ENCODE peak calls at places on chromosomes 6 and 20, in eight cellular contexts. One of them, this sample, is unnamed.

GRCh38 chr6:131958551-131959470 is 7.6 kb upstream of the CCN2 start:
- DNase-seq in fibroblast of lung: peak
- DNase-seq in AG09309: no peak
- DNase-seq in AG04450: no peak
- DNase-seq in CD8-positive, alpha-beta T cell: no peak
- DNase-seq in HFFc6: no peak
- DNase-seq in nephron progenitor cell: no peak
- DNase-seq in CD4-positive, alpha-beta T cell: no peak
- DNase-seq in this sample: no peak

GRCh38 chr6:39778581-39779270 is 13.4 kb upstream of the DAAM2 start:
- DNase-seq in fibroblast of lung: peak
- DNase-seq in AG09309: peak
- DNase-seq in AG04450: no peak
- DNase-seq in CD8-positive, alpha-beta T cell: no peak
- DNase-seq in HFFc6: no peak
- DNase-seq in nephron progenitor cell: no peak
- DNase-seq in CD4-positive, alpha-beta T cell: no peak
- DNase-seq in this sample: no peak

GRCh38 chr6:21423106-21423854 is 170.3 kb upstream of the SOX4 start:
- DNase-seq in fibroblast of lung: no peak
- DNase-seq in AG09309: no peak
- DNase-seq in AG04450: no peak
- DNase-seq in CD8-positive, alpha-beta T cell: no peak
- DNase-seq in HFFc6: no peak
- DNase-seq in nephron progenitor cell: peak
- DNase-seq in CD4-positive, alpha-beta T cell: no peak
- DNase-seq in this sample: no peak

GRCh38 chr6:16409531-16410441 is 171.4 kb downstream of the GMPR start:
- DNase-seq in fibroblast of lung: peak
- DNase-seq in AG09309: no peak
- DNase-seq in AG04450: no peak
- DNase-seq in CD8-positive, alpha-beta T cell: peak
- DNase-seq in HFFc6: peak
- DNase-seq in nephron progenitor cell: peak
- DNase-seq in CD4-positive, alpha-beta T cell: peak
- DNase-seq in this sample: peak

GRCh38 chr20:38680492-38681118 is 43.7 kb upstream of the SLC32A1 start:
- DNase-seq in fibroblast of lung: peak
- DNase-seq in AG09309: no peak
- DNase-seq in AG04450: no peak
- DNase-seq in CD8-positive, alpha-beta T cell: no peak
- DNase-seq in HFFc6: peak
- DNase-seq in nephron progenitor cell: peak
- DNase-seq in CD4-positive, alpha-beta T cell: no peak
- DNase-seq in this sample: no peak

GRCh38 chr6:16854986-16855385 is 93.7 kb upstream of the ATXN1 start:
- DNase-seq in fibroblast of lung: peak
- DNase-seq in AG09309: no peak
- DNase-seq in AG04450: no peak
- DNase-seq in CD8-positive, alpha-beta T cell: no peak
- DNase-seq in HFFc6: peak
- DNase-seq in nephron progenitor cell: no peak
- DNase-seq in CD4-positive, alpha-beta T cell: no peak
- DNase-seq in this sample: peak

GRCh38 chr6:152160346-152160745 is 352.9 kb downstream of the ESR1 start:
- DNase-seq in fibroblast of lung: no peak
- DNase-seq in AG09309: no peak
- DNase-seq in AG04450: no peak
- DNase-seq in CD8-positive, alpha-beta T cell: no peak
- DNase-seq in HFFc6: no peak
- DNase-seq in nephron progenitor cell: no peak
- DNase-seq in CD4-positive, alpha-beta T cell: no peak
- DNase-seq in this sample: peak

GRCh38 chr20:19813839-19814238 is 55.8 kb downstream of the RIN2 start:
- DNase-seq in fibroblast of lung: peak
- DNase-seq in AG09309: no peak
- DNase-seq in AG04450: no peak
- DNase-seq in CD8-positive, alpha-beta T cell: no peak
- DNase-seq in HFFc6: no peak
- DNase-seq in nephron progenitor cell: no peak
- DNase-seq in CD4-positive, alpha-beta T cell: no peak
- DNase-seq in this sample: no peak

GRCh38 chr6:5730586-5731263 is 276.0 kb downstream of the NRN1 start:
- DNase-seq in fibroblast of lung: peak
- DNase-seq in AG09309: peak
- DNase-seq in AG04450: no peak
- DNase-seq in CD8-positive, alpha-beta T cell: no peak
- DNase-seq in HFFc6: no peak
- DNase-seq in nephron progenitor cell: no peak
- DNase-seq in CD4-positive, alpha-beta T cell: no peak
- DNase-seq in this sample: no peak

GRCh38 chr20:59402697-59403096 is 102.3 kb downstream of the EDN3 start:
- DNase-seq in fibroblast of lung: no peak
- DNase-seq in AG09309: no peak
- DNase-seq in AG04450: no peak
- DNase-seq in CD8-positive, alpha-beta T cell: no peak
- DNase-seq in HFFc6: no peak
- DNase-seq in nephron progenitor cell: no peak
- DNase-seq in CD4-positive, alpha-beta T cell: no peak
- DNase-seq in this sample: no peak

GRCh38 chr6:155818698-155819097 is 363.1 kb upstream of the NOX3 start:
- DNase-seq in fibroblast of lung: no peak
- DNase-seq in AG09309: no peak
- DNase-seq in AG04450: no peak
- DNase-seq in CD8-positive, alpha-beta T cell: no peak
- DNase-seq in HFFc6: no peak
- DNase-seq in nephron progenitor cell: no peak
- DNase-seq in CD4-positive, alpha-beta T cell: no peak
- DNase-seq in this sample: no peak

GRCh38 chr6:94350833-94351232 is 931.5 kb upstream of the EPHA7 start:
- DNase-seq in fibroblast of lung: no peak
- DNase-seq in AG09309: no peak
- DNase-seq in AG04450: no peak
- DNase-seq in CD8-positive, alpha-beta T cell: no peak
- DNase-seq in HFFc6: no peak
- DNase-seq in nephron progenitor cell: no peak
- DNase-seq in CD4-positive, alpha-beta T cell: no peak
- DNase-seq in this sample: no peak

DNA sequence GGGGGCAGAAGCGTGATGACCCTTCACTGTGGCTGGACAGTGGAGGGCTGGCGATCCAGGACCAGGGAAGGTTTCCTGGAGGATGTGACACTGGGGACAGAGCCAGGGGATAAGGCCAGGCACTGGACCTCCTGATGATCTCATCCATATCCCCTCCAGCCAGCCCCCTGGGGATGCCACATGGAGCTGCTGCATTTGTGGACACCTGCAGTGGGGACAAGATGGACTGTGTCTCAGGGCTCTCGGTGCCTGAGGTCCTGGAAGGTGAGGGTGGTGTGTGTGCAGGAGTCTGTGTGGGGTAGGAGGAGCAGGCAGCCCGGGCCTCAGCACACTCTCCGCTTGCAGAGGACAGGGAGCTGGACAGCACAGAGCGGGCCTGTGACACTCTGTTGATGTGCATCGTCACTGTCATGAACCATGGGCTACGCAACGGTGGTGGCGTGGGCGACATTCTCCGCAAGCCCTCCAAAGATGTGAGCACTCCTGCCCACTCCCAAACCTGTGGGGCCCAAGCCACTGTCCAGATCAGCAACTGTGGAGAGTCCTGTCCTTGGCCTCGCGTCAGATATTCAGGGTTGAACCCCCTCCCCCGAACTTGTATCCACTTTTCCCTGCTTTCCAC is 19.9 kb downstream of the UQCC2 start:
- DNase-seq in fibroblast of lung: no peak
- DNase-seq in AG09309: no peak
- DNase-seq in AG04450: no peak
- DNase-seq in CD8-positive, alpha-beta T cell: no peak
- DNase-seq in HFFc6: no peak
- DNase-seq in nephron progenitor cell: no peak
- DNase-seq in CD4-positive, alpha-beta T cell: no peak
- DNase-seq in this sample: no peak
- TF ChIP-seq CTCF in fibroblast of lung: no peak
- TF ChIP-seq CTCF in AG09309: no peak
- TF ChIP-seq CTCF in AG04450: no peak
- TF ChIP-seq CTCF in CD8-positive, alpha-beta T cell: no peak
- TF ChIP-seq CTCF in HFFc6: no peak
- TF ChIP-seq CTCF in nephron progenitor cell: no peak
- TF ChIP-seq CTCF in CD4-positive, alpha-beta T cell: no peak
- TF ChIP-seq CTCF in this sample: no peak

GRCh38 chr6:19410477-19410876 is 426.7 kb upstream of the ID4 start:
- DNase-seq in fibroblast of lung: peak
- DNase-seq in AG09309: peak
- DNase-seq in AG04450: peak
- DNase-seq in CD8-positive, alpha-beta T cell: no peak
- DNase-seq in HFFc6: peak
- DNase-seq in nephron progenitor cell: no peak
- DNase-seq in CD4-positive, alpha-beta T cell: no peak
- DNase-seq in this sample: no peak
- TF ChIP-seq CTCF in fibroblast of lung: no peak
- TF ChIP-seq CTCF in AG09309: no peak
- TF ChIP-seq CTCF in AG04450: no peak
- TF ChIP-seq CTCF in CD8-positive, alpha-beta T cell: no peak
- TF ChIP-seq CTCF in HFFc6: no peak
- TF ChIP-seq CTCF in nephron progenitor cell: no peak
- TF ChIP-seq CTCF in CD4-positive, alpha-beta T cell: no peak
- TF ChIP-seq CTCF in this sample: no peak

DNA sequence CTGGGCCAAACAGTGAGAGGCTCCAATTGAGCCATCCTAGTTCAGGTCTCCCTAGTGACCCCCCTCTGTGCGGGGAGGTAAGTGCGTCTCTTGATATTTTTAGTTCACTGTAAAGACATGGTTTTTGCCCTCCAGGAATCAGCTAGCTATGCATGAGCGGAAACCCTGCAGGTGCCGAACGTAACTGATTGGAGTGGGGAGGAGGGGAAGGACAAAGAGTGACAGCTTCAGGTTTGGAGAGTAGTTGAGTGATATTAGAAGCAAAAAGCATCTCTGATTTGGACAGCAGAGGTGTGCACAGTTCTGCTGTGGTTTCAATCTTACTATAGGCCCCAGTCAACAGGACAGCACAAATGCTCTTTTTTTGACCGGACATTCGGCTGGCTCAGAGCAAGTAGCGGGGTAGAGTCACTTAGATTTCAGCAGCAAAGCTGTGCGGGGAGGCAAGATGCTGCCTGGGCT is 31.8 kb downstream of the TBC1D7 start:
- DNase-seq in fibroblast of lung: no peak
- DNase-seq in AG09309: no peak
- DNase-seq in AG04450: no peak
- DNase-seq in CD8-positive, alpha-beta T cell: no peak
- DNase-seq in HFFc6: no peak
- DNase-seq in nephron progenitor cell: no peak
- DNase-seq in CD4-positive, alpha-beta T cell: no peak
- DNase-seq in this sample: no peak
- TF ChIP-seq CTCF in fibroblast of lung: no peak
- TF ChIP-seq CTCF in AG09309: no peak
- TF ChIP-seq CTCF in AG04450: no peak
- TF ChIP-seq CTCF in CD8-positive, alpha-beta T cell: no peak
- TF ChIP-seq CTCF in HFFc6: no peak
- TF ChIP-seq CTCF in nephron progenitor cell: no peak
- TF ChIP-seq CTCF in CD4-positive, alpha-beta T cell: no peak
- TF ChIP-seq CTCF in this sample: no peak

GRCh38 chr20:23200914-23201313 is 114.8 kb upstream of the CD93 start:
- DNase-seq in fibroblast of lung: peak
- DNase-seq in AG09309: no peak
- DNase-seq in AG04450: no peak
- DNase-seq in CD8-positive, alpha-beta T cell: no peak
- DNase-seq in HFFc6: no peak
- DNase-seq in nephron progenitor cell: peak
- DNase-seq in CD4-positive, alpha-beta T cell: no peak
- DNase-seq in this sample: peak
- TF ChIP-seq CTCF in fibroblast of lung: peak
- TF ChIP-seq CTCF in AG09309: peak
- TF ChIP-seq CTCF in AG04450: peak
- TF ChIP-seq CTCF in CD8-positive, alpha-beta T cell: no peak
- TF ChIP-seq CTCF in HFFc6: peak
- TF ChIP-seq CTCF in nephron progenitor cell: peak
- TF ChIP-seq CTCF in CD4-positive, alpha-beta T cell: no peak
- TF ChIP-seq CTCF in this sample: peak

DNA sequence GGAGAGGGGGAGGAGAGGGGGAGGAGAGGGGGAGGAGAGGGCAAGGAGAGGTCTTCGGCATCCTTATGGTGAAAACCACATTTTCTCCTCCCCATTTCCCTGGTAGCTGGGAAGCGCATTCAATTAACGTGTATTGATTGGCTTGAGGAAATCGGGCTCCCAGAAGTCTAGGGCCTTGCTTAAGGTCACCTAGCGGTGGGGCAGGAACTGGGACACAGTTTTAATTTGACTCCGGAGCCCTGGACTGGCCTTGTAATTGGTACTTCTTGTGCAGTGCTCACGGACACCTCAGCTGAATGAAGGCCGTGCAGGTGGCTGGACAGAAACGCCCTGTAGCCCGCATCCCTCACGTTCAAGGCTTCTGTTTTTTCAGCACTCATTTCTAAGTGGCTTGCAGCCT is 42.8 kb downstream of the CTCFL start:
- DNase-seq in fibroblast of lung: no peak
- DNase-seq in AG09309: no peak
- DNase-seq in AG04450: no peak
- DNase-seq in CD8-positive, alpha-beta T cell: no peak
- DNase-seq in HFFc6: no peak
- DNase-seq in nephron progenitor cell: no peak
- DNase-seq in CD4-positive, alpha-beta T cell: no peak
- DNase-seq in this sample: no peak
- TF ChIP-seq CTCF in fibroblast of lung: no peak
- TF ChIP-seq CTCF in AG09309: no peak
- TF ChIP-seq CTCF in AG04450: no peak
- TF ChIP-seq CTCF in CD8-positive, alpha-beta T cell: no peak
- TF ChIP-seq CTCF in HFFc6: no peak
- TF ChIP-seq CTCF in nephron progenitor cell: no peak
- TF ChIP-seq CTCF in CD4-positive, alpha-beta T cell: no peak
- TF ChIP-seq CTCF in this sample: no peak

This sample was measured in GM13977.